ENCODE peak calls at places on chromosomes 5 and 9, in four cellular contexts. Z is K562, G is WTC11, V is HepG2. H is an unnamed sample.

GRCh38 chr9:121059998-121060636 is 10.0 kb upstream of the C5 start:
- DNase-seq in V (peak), Z (peak), G (no peak), H (no peak)

GRCh38 chr5:64163135-64163534 is 2.5 kb upstream of the RNF180 start:
- DNase-seq in V (no peak), G (no peak), Z (no peak), H (no peak)

GRCh38 chr5:138697720-138698360 is 55.4 kb upstream of the CTNNA1 start:
- DNase-seq in V (no peak), Z (no peak), G (no peak), H (no peak)

GRCh38 chr9:563200-563599 is 278.3 kb upstream of the DMRT1 start:
- DNase-seq in Z (no peak), G (no peak), V (no peak), H (no peak)

GRCh38 chr5:53616939-53617549 is 56.6 kb downstream of the NDUFS4 start:
- DNase-seq in Z (peak), V (no peak), G (no peak), H (no peak)

GRCh38 chr5:160278356-160278755 is 34.0 kb downstream of the CCNJL start:
- DNase-seq in V (no peak), G (no peak), Z (no peak), H (no peak)

GRCh38 chr5:177498013-177498847 is 826 bp upstream of the PDLIM7 start:
- DNase-seq in Z (peak), G (peak), V (peak), H (no peak)

GRCh38 chr9:129610473-129611301 is 10.2 kb downstream of the C9orf50 start:
- DNase-seq in Z (peak), G (peak), V (peak), H (no peak)

GRCh38 chr5:53022889-53023511 is 33.8 kb downstream of the ITGA2 start:
- DNase-seq in Z (no peak), G (no peak), V (no peak), H (no peak)

GRCh38 chr9:93357649-93358048 is 93.8 kb upstream of the FAM120A start:
- DNase-seq in V (no peak), Z (no peak), G (no peak), H (peak)

GRCh38 chr9:121830441-121831140 is 179.2 kb downstream of the DAB2IP start:
- DNase-seq in Z (no peak), V (peak), G (no peak), H (no peak)

GRCh38 chr5:180649297-180650039 is at the start of gene FLT4:
- DNase-seq in V (no peak), Z (peak), G (peak), H (no peak)

GRCh38 chr9:91279296-91280204 is 82.2 kb downstream of the AUH start:
- DNase-seq in V (no peak), Z (no peak), G (no peak), H (no peak)

GRCh38 chr9:79692857-79693571 is 121.2 kb downstream of the TLE4 start:
- DNase-seq in V (no peak), G (no peak), Z (no peak), H (no peak)

GRCh38 chr5:163649522-163649921 is 144.1 kb downstream of the MAT2B start:
- DNase-seq in G (no peak), V (peak), Z (no peak), H (no peak)

GRCh38 chr5:16674750-16675149 is 58.0 kb upstream of the RETREG1 start:
- DNase-seq in V (no peak), Z (no peak), G (no peak), H (no peak)

GRCh38 chr5:41821051-41821450 is 49.2 kb downstream of the OXCT1 start:
- DNase-seq in G (no peak), Z (no peak), V (no peak), H (no peak)

GRCh38 chr9:121253821-121254471 is 14.0 kb upstream of the GSN start:
- DNase-seq in Z (no peak), G (no peak), V (no peak), H (no peak)

GRCh38 chr9:81028504-81028903 is 660.8 kb downstream of the TLE1 start:
- DNase-seq in V (peak), G (no peak), Z (no peak), H (no peak)

GRCh38 chr9:29796291-29796952 is 2223.1 kb upstream of the C9orf72 start:
- DNase-seq in V (no peak), G (no peak), Z (no peak), H (peak)

GRCh38 chr5:81965510-81965909 is 6.3 kb upstream of the ATG10 start:
- DNase-seq in Z (no peak), G (no peak), V (no peak), H (no peak)

GRCh38 chr5:95818181-95819147 is 4.1 kb downstream of the GLRX start:
- DNase-seq in G (no peak), V (no peak), Z (no peak), H (no peak)

GRCh38 chr9:34430843-34431437 is 27.4 kb downstream of the FAM219A start:
- DNase-seq in V (peak), G (peak), Z (peak), H (no peak)

GRCh38 chr5:139403787-139404483 is at the start of gene SPATA24:
- DNase-seq in Z (peak), G (peak), V (peak), H (peak)

GRCh38 chr5:175517824-175518450 is 39.6 kb downstream of the SFXN1 start:
- DNase-seq in V (no peak), G (no peak), Z (peak), H (no peak)

GRCh38 chr5:44839018-44839681 is 30.4 kb downstream of the MRPS30 start:
- DNase-seq in V (no peak), Z (no peak), G (no peak), H (no peak)

GRCh38 chr9:77663754-77664153 is 15.6 kb upstream of the GNA14 start:
- DNase-seq in G (no peak), V (no peak), Z (no peak), H (no peak)

GRCh38 chr5:5572010-5572982 is 149.8 kb downstream of the ICE1 start:
- DNase-seq in V (no peak), G (peak), Z (peak), H (no peak)

GRCh38 chr9:126502417-126503332 is 111.1 kb upstream of the LMX1B start:
- DNase-seq in Z (no peak), V (no peak), G (peak), H (no peak)

GRCh38 chr5:173327948-173328895 is at the start of gene STC2:
- DNase-seq in V (peak), Z (peak), G (peak), H (peak)

GRCh38 chr5:176157656-176158055 is 80.6 kb upstream of the SIMC1 start:
- DNase-seq in G (no peak), Z (no peak), V (no peak), H (no peak)

GRCh38 chr9:106535439-106535838 is 327.5 kb upstream of the ZNF462 start:
- DNase-seq in G (no peak), V (no peak), Z (no peak), H (no peak)

GRCh38 chr5:96463106-96463505 is 30.1 kb upstream of the PCSK1 start:
- DNase-seq in Z (no peak), V (no peak), G (no peak), H (no peak)

GRCh38 chr9:16252631-16253030 is 617.8 kb downstream of the BNC2 start:
- DNase-seq in V (no peak), G (no peak), Z (no peak), H (no peak)

GRCh38 chr9:132214027-132214622 is 52.3 kb downstream of the NTNG2 start:
- DNase-seq in V (no peak), Z (peak), G (peak), H (no peak)

GRCh38 chr9:20865357-20865756 is 166.1 kb downstream of the HACD4 start:
- DNase-seq in V (no peak), Z (no peak), G (no peak), H (no peak)

GRCh38 chr5:23466401-23466886 is 41.0 kb upstream of the PRDM9 start:
- DNase-seq in G (no peak), Z (no peak), V (peak), H (no peak)

GRCh38 chr9:82109626-82110025 is 121.1 kb downstream of the SPATA31D1 start:
- DNase-seq in G (no peak), V (no peak), Z (no peak), H (no peak)

GRCh38 chr9:104091708-104092107 is 2.4 kb upstream of the SMC2 start:
- DNase-seq in Z (no peak), V (peak), G (no peak), H (no peak)
- TF ChIP-seq ESRRA in Z (no peak), V (no peak), G (no peak), H (no peak)

GRCh38 chr9:128372188-128372641 is 1.0 kb downstream of the URM1 start:
- DNase-seq in V (no peak), G (no peak), Z (no peak), H (no peak)

GRCh38 chr9:128372784-128373183 is 1.6 kb downstream of the URM1 start:
- DNase-seq in V (no peak), G (no peak), Z (no peak), H (no peak)

GRCh38 chr9:128375865-128376264 is 4.7 kb downstream of the URM1 start:
- DNase-seq in Z (no peak), V (no peak), G (no peak), H (no peak)

GRCh38 chr9:128371622-128372117 is 496 bp downstream of the URM1 start:
- DNase-seq in V (no peak), Z (no peak), G (no peak), H (no peak)

DNA sequence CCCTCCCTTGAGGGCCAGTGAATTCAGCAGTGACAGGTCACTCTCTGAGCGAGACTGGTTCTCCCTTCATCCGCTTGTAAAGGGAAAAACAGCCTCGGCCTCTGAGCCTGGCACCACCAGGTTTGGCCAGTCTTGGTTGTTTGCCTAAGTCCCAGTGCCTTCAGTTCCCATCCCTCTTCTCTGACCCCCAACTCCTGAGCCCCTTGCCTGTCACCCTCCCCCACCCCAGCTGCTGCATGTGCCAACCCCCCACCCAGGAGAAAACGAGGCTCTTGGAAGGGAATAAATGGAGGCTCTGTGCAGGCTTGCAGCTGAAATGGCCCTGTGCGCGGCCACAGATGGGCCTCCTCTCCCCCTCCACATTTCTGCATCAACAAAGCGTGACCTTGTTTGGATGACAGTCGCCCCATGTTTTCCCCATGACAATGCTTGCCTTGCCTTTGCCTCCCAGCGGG is 3.1 kb downstream of the URM1 start:
- DNase-seq in G (no peak), Z (no peak), V (no peak), H (no peak)
- TF ChIP-seq TCF7 in G (no peak), Z (no peak), V (no peak), H (no peak)

GRCh38 chr9:99478469-99479027 is 256.5 kb downstream of the SEC61B start:
- DNase-seq in V (no peak), G (no peak), Z (no peak), H (no peak)
- TF ChIP-seq ESRRA in V (no peak), G (no peak), Z (no peak), H (no peak)

GRCh38 chr5:1011226-1011631 is 2.6 kb downstream of the NKD2 start:
- DNase-seq in G (peak), Z (peak), V (peak), H (no peak)

GRCh38 chr5:1010641-1011046 is 2.0 kb downstream of the NKD2 start:
- DNase-seq in V (no peak), G (peak), Z (no peak), H (no peak)

GRCh38 chr5:1008451-1009358 is at the start of gene NKD2:
- DNase-seq in V (no peak), Z (peak), G (peak), H (no peak)

GRCh38 chr5:1009359-1010180 is 968 bp downstream of the NKD2 start:
- DNase-seq in G (peak), Z (peak), V (no peak), H (no peak)

GRCh38 chr5:1010181-1010510 is 1.5 kb downstream of the NKD2 start:
- DNase-seq in V (peak), G (no peak), Z (peak), H (no peak)
- TF ChIP-seq TCF7 in V (no peak), G (no peak), Z (no peak), H (no peak)